ENCODE peak calls at places on chromosomes 12 and 14, in ten cellular contexts. T, F, V, M, H, S, X, L, N and W are unnamed samples.

GRCh38 chr14:100850841-100851585 is 25.1 kb downstream of the MEG3 start:
- DNase-seq in T (no peak), F (peak), V (peak), M (no peak), H (peak), S (peak), X (no peak), L (peak), N (peak), W (peak)

GRCh38 chr12:118359541-118359915 is 13.2 kb downstream of the TAOK3 start:
- DNase-seq in T (no peak), F (peak), V (no peak), M (no peak), H (peak), S (no peak), X (no peak), L (peak), N (no peak), W (peak)

GRCh38 chr12:109714141-109714912 is 702 bp downstream of the FAM222A start:
- DNase-seq in T (peak), F (peak), V (peak), M (no peak), H (peak), S (peak), X (peak), L (peak), N (peak), W (peak)

GRCh38 chr12:68327896-68328295 is 4.3 kb downstream of the MDM1 start:
- DNase-seq in T (no peak), F (no peak), V (no peak), M (no peak), H (no peak), S (no peak), X (no peak), L (no peak), N (no peak), W (no peak)

GRCh38 chr12:123061806-123062205 is 81.3 kb downstream of the ARL6IP4 start:
- DNase-seq in T (no peak), F (no peak), V (no peak), M (no peak), H (no peak), S (no peak), X (no peak), L (no peak), N (no peak), W (no peak)

GRCh38 chr14:95901014-95901413 is 24.4 kb downstream of the TUNAR start:
- DNase-seq in T (peak), F (no peak), V (no peak), M (no peak), H (no peak), S (peak), X (no peak), L (no peak), N (no peak), W (no peak)

GRCh38 chr14:55129428-55130193 is 559 bp downstream of the LGALS3 start:
- DNase-seq in T (peak), F (peak), V (no peak), M (no peak), H (peak), S (peak), X (peak), L (peak), N (peak), W (peak)

GRCh38 chr12:115351513-115352077 is 667.6 kb upstream of the TBX3 start:
- DNase-seq in T (peak), F (no peak), V (no peak), M (no peak), H (no peak), S (no peak), X (peak), L (no peak), N (no peak), W (no peak)

GRCh38 chr14:25431211-25432076 is 381.5 kb upstream of the STXBP6 start:
- DNase-seq in T (no peak), F (no peak), V (no peak), M (no peak), H (no peak), S (peak), X (peak), L (no peak), N (peak), W (no peak)

GRCh38 chr12:93415723-93416464 is 25.9 kb downstream of the UBE2N start:
- DNase-seq in T (peak), F (no peak), V (no peak), M (no peak), H (no peak), S (no peak), X (peak), L (no peak), N (no peak), W (no peak)

GRCh38 chr12:104902125-104902524 is 56.0 kb downstream of the SLC41A2 start:
- DNase-seq in T (no peak), F (no peak), V (no peak), M (no peak), H (no peak), S (no peak), X (no peak), L (no peak), N (no peak), W (no peak)

GRCh38 chr12:3049176-3049575 is 28.0 kb upstream of the TSPAN9 start:
- DNase-seq in T (no peak), F (no peak), V (no peak), M (no peak), H (no peak), S (no peak), X (no peak), L (no peak), N (no peak), W (no peak)

GRCh38 chr12:65787056-65787855 is 37.0 kb upstream of the HMGA2 start:
- DNase-seq in T (no peak), F (no peak), V (no peak), M (no peak), H (no peak), S (no peak), X (no peak), L (no peak), N (no peak), W (no peak)

GRCh38 chr12:76284816-76285750 is 63.1 kb downstream of the BBS10 start:
- DNase-seq in T (peak), F (no peak), V (no peak), M (no peak), H (no peak), S (no peak), X (peak), L (no peak), N (no peak), W (no peak)

GRCh38 chr14:25150934-25151790 is 101.2 kb upstream of the STXBP6 start:
- DNase-seq in T (peak), F (no peak), V (no peak), M (no peak), H (peak), S (peak), X (peak), L (peak), N (peak), W (no peak)

GRCh38 chr12:86669010-86669409 is 412.8 kb upstream of the MGAT4C start:
- DNase-seq in T (no peak), F (no peak), V (no peak), M (no peak), H (no peak), S (no peak), X (no peak), L (no peak), N (no peak), W (no peak)

GRCh38 chr14:70808023-70808401 is 1.3 kb downstream of the MAP3K9 start:
- DNase-seq in T (no peak), F (peak), V (peak), M (no peak), H (peak), S (no peak), X (peak), L (peak), N (no peak), W (peak)

GRCh38 chr14:93962701-93963601 is 13.4 kb downstream of the ASB2 start:
- DNase-seq in T (peak), F (peak), V (no peak), M (no peak), H (peak), S (peak), X (peak), L (peak), N (peak), W (peak)

GRCh38 chr12:105025890-105026289 is 39.8 kb downstream of the NOPCHAP1 start:
- DNase-seq in T (peak), F (no peak), V (no peak), M (no peak), H (no peak), S (no peak), X (peak), L (no peak), N (no peak), W (no peak)

GRCh38 chr14:54348923-54349615 is 47.7 kb upstream of the CDKN3 start:
- DNase-seq in T (peak), F (no peak), V (no peak), M (no peak), H (no peak), S (no peak), X (peak), L (no peak), N (no peak), W (no peak)

GRCh38 chr12:90020006-90020405 is 311.4 kb upstream of the ATP2B1 start:
- DNase-seq in T (peak), F (no peak), V (no peak), M (no peak), H (no peak), S (peak), X (no peak), L (no peak), N (no peak), W (no peak)

GRCh38 chr14:55332654-55333570 is 61.7 kb downstream of the FBXO34 start:
- DNase-seq in T (peak), F (no peak), V (no peak), M (no peak), H (peak), S (no peak), X (no peak), L (peak), N (no peak), W (no peak)

GRCh38 chr12:52209321-52209720 is 17.5 kb upstream of the KRT80 start:
- DNase-seq in T (no peak), F (no peak), V (no peak), M (no peak), H (no peak), S (no peak), X (no peak), L (no peak), N (no peak), W (no peak)

GRCh38 chr12:88113871-88114270 is 28.0 kb downstream of the CEP290 start:
- DNase-seq in T (peak), F (no peak), V (no peak), M (no peak), H (no peak), S (peak), X (peak), L (no peak), N (no peak), W (no peak)

GRCh38 chr12:111730420-111730819 is 36.3 kb upstream of the ALDH2 start:
- DNase-seq in T (no peak), F (no peak), V (no peak), M (no peak), H (no peak), S (no peak), X (no peak), L (no peak), N (no peak), W (no peak)

GRCh38 chr12:74689071-74689655 is 151.5 kb downstream of the ATXN7L3B start:
- DNase-seq in T (peak), F (no peak), V (no peak), M (no peak), H (peak), S (peak), X (peak), L (peak), N (peak), W (no peak)

GRCh38 chr14:50620341-50620740 is 47.8 kb downstream of the SAV1 start:
- DNase-seq in T (peak), F (no peak), V (no peak), M (no peak), H (no peak), S (peak), X (peak), L (no peak), N (peak), W (no peak)

GRCh38 chr14:68951800-68952540 is 27.1 kb downstream of the ACTN1 start:
- DNase-seq in T (no peak), F (no peak), V (no peak), M (no peak), H (no peak), S (no peak), X (no peak), L (no peak), N (no peak), W (no peak)

GRCh38 chr14:89206426-89206825 is 210.6 kb downstream of the FOXN3 start:
- DNase-seq in T (no peak), F (no peak), V (no peak), M (no peak), H (no peak), S (no peak), X (no peak), L (no peak), N (no peak), W (no peak)

GRCh38 chr14:21087294-21088091 is 11.0 kb downstream of the ZNF219 start:
- DNase-seq in T (peak), F (peak), V (peak), M (no peak), H (peak), S (peak), X (peak), L (peak), N (peak), W (peak)

GRCh38 chr14:24437020-24437735 is 5.4 kb downstream of the SDR39U1 start:
- DNase-seq in T (no peak), F (no peak), V (no peak), M (no peak), H (no peak), S (no peak), X (no peak), L (no peak), N (peak), W (no peak)

GRCh38 chr14:69284170-69284569 is 24.2 kb downstream of the GALNT16 start:
- DNase-seq in T (no peak), F (no peak), V (no peak), M (no peak), H (no peak), S (no peak), X (no peak), L (no peak), N (no peak), W (no peak)

GRCh38 chr12:126482238-126482889 is 1417.1 kb downstream of the AACS start:
- DNase-seq in T (no peak), F (no peak), V (no peak), M (no peak), H (no peak), S (no peak), X (no peak), L (no peak), N (no peak), W (no peak)

GRCh38 chr12:120242275-120242799 is 23.2 kb downstream of the PXN start:
- DNase-seq in T (no peak), F (no peak), V (no peak), M (no peak), H (no peak), S (no peak), X (no peak), L (no peak), N (peak), W (no peak)

GRCh38 chr14:76761849-76762616 is 765 bp downstream of the VASH1 start:
- DNase-seq in T (no peak), F (no peak), V (no peak), M (no peak), H (no peak), S (no peak), X (no peak), L (no peak), N (no peak), W (no peak)

GRCh38 chr14:99036594-99037293 is 235.3 kb downstream of the BCL11B start:
- DNase-seq in T (no peak), F (no peak), V (no peak), M (no peak), H (no peak), S (no peak), X (no peak), L (no peak), N (no peak), W (no peak)